ENCODE peak calls at places on chromosomes 12 and 14, in six cellular contexts. P is mesendoderm; J is mucosa of descending colon; A is CD8-positive, alpha-beta memory T cell; W is lower lobe of right lung; R is CD8-positive, alpha-beta T cell. T is an unnamed sample. For H3K4me1 and H3K36me3, the result is how much of the 10 kb centered on the place peaks cover.

GRCh38 chr12:113135178-113136127 is at the start of gene RASAL1:
- DNase-seq in R (peak), W (peak), A (peak), J (peak), P (peak), T (no peak)

GRCh38 chr12:26748741-26749431 is 84.1 kb downstream of the ITPR2 start:
- DNase-seq in J (no peak), W (no peak), R (no peak), P (peak), A (no peak), T (no peak)

GRCh38 chr14:63287661-63288483 is 30.9 kb downstream of the GPHB5 start:
- DNase-seq in W (no peak), J (no peak), R (no peak), P (no peak), A (no peak), T (no peak)

GRCh38 chr14:34930591-34931069 is 52.2 kb upstream of the SRP54 start:
- DNase-seq in R (no peak), P (no peak), J (no peak), W (no peak), A (no peak), T (no peak)

GRCh38 chr12:58665375-58665774 is 254.9 kb downstream of the LRIG3 start:
- DNase-seq in P (peak), A (no peak), R (no peak), J (no peak), W (no peak), T (no peak)

GRCh38 chr12:5654019-5654418 is 222.1 kb downstream of the NTF3 start:
- DNase-seq in W (no peak), J (no peak), R (no peak), A (no peak), P (no peak), T (no peak)

GRCh38 chr12:49367381-49368239 is at the start of gene SPATS2:
- DNase-seq in J (peak), W (peak), A (no peak), R (no peak), P (peak), T (no peak)

GRCh38 chr14:48726080-48726642 is 860.0 kb downstream of the RPS29 start:
- DNase-seq in W (no peak), J (no peak), R (no peak), P (no peak), A (no peak), T (no peak)

GRCh38 chr12:82688035-82688501 is 1.4 kb downstream of the TMTC2 start:
- DNase-seq in W (no peak), R (no peak), J (no peak), P (no peak), A (no peak), T (no peak)

GRCh38 chr14:53093206-53093605 is 59.9 kb downstream of the DDHD1 start:
- DNase-seq in J (no peak), A (no peak), P (no peak), W (no peak), R (no peak), T (no peak)

GRCh38 chr12:49331360-49332222 is 5.4 kb downstream of the C1QL4 start:
- DNase-seq in W (peak), P (peak), A (no peak), R (no peak), J (no peak), T (peak)

GRCh38 chr12:53965251-53966069 is 7.5 kb upstream of the HOXC11 start:
- DNase-seq in W (no peak), P (peak), R (no peak), J (no peak), A (no peak), T (peak)

GRCh38 chr14:57487771-57488170 is 5.9 kb downstream of the CCDC198 start:
- DNase-seq in A (no peak), W (no peak), R (no peak), J (no peak), P (no peak), T (no peak)

GRCh38 chr14:88868558-88869159 is 44.2 kb downstream of the TTC8 start:
- DNase-seq in P (peak), A (no peak), J (no peak), R (no peak), W (no peak), T (no peak)

GRCh38 chr12:101777476-101777875 is 38.2 kb upstream of the SYCP3 start:
- DNase-seq in W (no peak), R (no peak), P (no peak), J (no peak), A (no peak), T (no peak)

GRCh38 chr12:56995930-56996496 is 10.3 kb downstream of the ZBTB39 start:
- DNase-seq in P (no peak), W (no peak), R (no peak), A (no peak), J (no peak), T (no peak)

GRCh38 chr12:58030566-58031279 is 89.4 kb downstream of the ATP23 start:
- DNase-seq in W (no peak), A (no peak), R (no peak), J (no peak), P (no peak), T (no peak)

GRCh38 chr12:38386238-38386985 is 69.8 kb downstream of the ALG10B start:
- DNase-seq in J (no peak), W (no peak), R (no peak), A (no peak), P (peak), T (no peak)

GRCh38 chr12:122893208-122894151 is 2.4 kb downstream of the VPS37B start:
- DNase-seq in W (peak), R (no peak), A (no peak), P (no peak), J (no peak), T (no peak)

GRCh38 chr12:3882896-3883564 is 9.8 kb upstream of the PARP11 start:
- DNase-seq in A (no peak), J (no peak), P (peak), R (no peak), W (no peak), T (no peak)

GRCh38 chr14:67814826-67815225 is 1.6 kb downstream of the ZFYVE26 start:
- DNase-seq in R (no peak), P (peak), A (no peak), W (no peak), J (no peak), T (no peak)

GRCh38 chr12:132355742-132356681 is 26.6 kb upstream of the GALNT9 start:
- DNase-seq in W (peak), P (no peak), A (no peak), R (no peak), J (peak), T (peak)

GRCh38 chr12:66620026-66620425 is 58.9 kb downstream of the GRIP1 start:
- DNase-seq in P (no peak), W (no peak), R (no peak), A (no peak), J (no peak), T (no peak)

GRCh38 chr14:105489607-105490317 is 1.3 kb upstream of the TEDC1 start:
- DNase-seq in P (peak), W (peak), R (peak), J (peak), A (peak), T (no peak)

GRCh38 chr14:102220031-102220430 is 80.3 kb downstream of the WDR20 start:
- DNase-seq in W (no peak), P (no peak), A (no peak), J (no peak), R (no peak), T (no peak)

GRCh38 chr12:27193106-27193505 is 51.0 kb upstream of the STK38L start:
- DNase-seq in J (no peak), R (no peak), W (no peak), P (no peak), A (no peak), T (no peak)

GRCh38 chr14:70034257-70034656 is 154.5 kb downstream of the SLC8A3 start:
- DNase-seq in R (no peak), A (no peak), W (no peak), P (no peak), J (no peak), T (no peak)

GRCh38 chr14:94054936-94055335 is 26.1 kb downstream of the DDX24 start:
- DNase-seq in P (no peak), R (no peak), J (no peak), A (no peak), W (no peak), T (no peak)

GRCh38 chr12:128180166-128180565 is 86.8 kb upstream of the TMEM132C start:
- DNase-seq in J (no peak), A (no peak), R (no peak), P (no peak), W (no peak), T (no peak)

GRCh38 chr12:51635371-51635770 is 44.3 kb downstream of the SCN8A start:
- DNase-seq in R (no peak), A (no peak), J (no peak), P (no peak), W (no peak), T (no peak)

GRCh38 chr12:84757978-84758377 is 154.6 kb downstream of the SLC6A15 start:
- DNase-seq in P (no peak), W (no peak), J (no peak), R (no peak), A (no peak), T (no peak)

GRCh38 chr14:37592288-37593274 is 2.5 kb downstream of the FOXA1 start:
- DNase-seq in W (no peak), J (no peak), R (no peak), P (no peak), A (no peak), T (peak)

GRCh38 chr12:25250744-25251730 is at the start of gene KRAS:
- DNase-seq in P (peak), R (peak), J (peak), A (peak), W (peak), T (peak)

GRCh38 chr12:103677905-103678304 is 90.8 kb downstream of the STAB2 start:
- DNase-seq in A (no peak), W (no peak), R (no peak), P (no peak), J (no peak), T (no peak)
- H3K4me1 ChIP-seq in A (under half), W (under half), R (under half), P (under half), J (under half), T (under half)

DNA sequence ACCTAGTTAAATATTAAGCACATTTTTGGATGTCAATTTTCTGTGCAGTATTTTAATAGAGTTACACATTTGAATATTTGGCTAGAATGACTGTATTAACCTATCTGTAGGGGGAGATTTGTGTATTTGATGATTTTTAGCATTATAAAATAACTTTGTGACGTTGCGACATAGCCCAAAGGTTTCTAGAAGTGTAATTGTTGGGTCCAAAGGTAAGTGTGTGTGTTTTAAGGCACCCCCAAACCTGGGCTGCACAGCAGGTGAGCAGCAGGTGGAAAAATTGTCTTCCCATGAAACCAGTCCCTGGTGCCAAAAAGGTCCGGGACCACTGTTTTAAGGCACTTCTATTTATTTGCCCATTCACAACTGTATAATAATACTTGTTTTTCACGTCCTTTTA is 3.3 kb downstream of the CCT2 start:
- DNase-seq in A (no peak), J (no peak), P (no peak), W (no peak), R (no peak), T (no peak)
- H3K36me3 ChIP-seq in A (half or more), J (under half), P (under half), W (half or more), R (half or more), T (half or more)

GRCh38 chr12:481422-481821 is 21.7 kb downstream of the B4GALNT3 start:
- DNase-seq in R (no peak), P (no peak), J (no peak), W (no peak), A (no peak), T (no peak)
- H3K4me3 ChIP-seq in R (no peak), P (no peak), J (no peak), W (no peak), A (no peak), T (no peak)

DNA sequence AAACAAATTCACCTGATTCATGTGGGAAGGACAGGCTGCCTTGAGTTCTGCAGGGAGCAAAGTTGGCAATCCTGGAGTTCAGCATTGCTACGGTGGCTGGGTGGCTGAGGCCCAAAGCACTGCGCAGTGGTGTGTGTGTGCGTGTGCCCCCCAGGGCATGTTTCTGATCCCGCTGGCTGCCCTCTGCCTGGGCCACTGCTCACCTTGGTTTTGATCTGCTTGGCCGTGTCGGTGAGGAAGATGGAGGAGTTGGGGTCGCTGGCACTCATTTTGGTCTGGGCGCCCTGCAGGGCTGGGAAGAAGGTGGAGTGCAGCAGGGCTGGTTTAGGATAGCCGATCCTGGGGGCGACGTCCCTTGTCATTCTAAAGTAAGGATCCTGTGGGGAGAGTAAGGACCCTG is 19.1 kb downstream of the SLC25A47 start:
- DNase-seq in J (no peak), W (peak), R (no peak), P (no peak), A (no peak), T (no peak)
- H3K4me1 ChIP-seq in J (under half), W (under half), R (under half), P (under half), A (under half), T (under half)

DNA sequence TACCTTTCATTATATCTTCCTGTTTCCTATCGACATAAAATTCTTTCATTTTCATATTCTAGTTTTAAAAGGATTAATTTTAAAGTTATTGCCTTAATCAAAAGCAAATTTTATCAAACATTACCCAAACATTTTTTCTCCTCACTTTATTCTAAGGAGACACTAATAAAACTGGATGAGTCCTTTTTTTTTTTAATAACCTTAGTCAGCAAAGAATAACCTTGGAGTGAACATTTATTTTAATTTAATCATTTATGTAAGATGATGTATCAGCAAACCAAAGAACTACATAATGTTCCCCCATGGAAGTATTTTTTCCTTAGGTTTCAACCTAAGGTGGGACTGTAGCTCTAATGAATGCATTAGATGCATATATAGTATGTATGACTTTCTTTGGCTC is 83.9 kb downstream of the RAD52 start:
- DNase-seq in J (no peak), P (no peak), A (no peak), R (no peak), W (no peak), T (no peak)
- H3K36me3 ChIP-seq in J (under half), P (under half), A (under half), R (under half), W (half or more), T (half or more)

GRCh38 chr14:23567186-23568020 is at the start of gene AP1G2:
- DNase-seq in P (peak), J (peak), R (peak), A (peak), W (peak), T (peak)

GRCh38 chr14:23564876-23565275 is 2.7 kb downstream of the AP1G2 start:
- DNase-seq in R (no peak), W (no peak), P (no peak), J (no peak), A (no peak), T (no peak)

GRCh38 chr14:23566782-23567185 is 807 bp downstream of the AP1G2 start:
- DNase-seq in W (no peak), J (no peak), A (no peak), P (no peak), R (no peak), T (no peak)

GRCh38 chr14:23565626-23566025 is 2.0 kb downstream of the AP1G2 start:
- DNase-seq in W (no peak), R (no peak), P (no peak), J (no peak), A (no peak), T (no peak)

DNA sequence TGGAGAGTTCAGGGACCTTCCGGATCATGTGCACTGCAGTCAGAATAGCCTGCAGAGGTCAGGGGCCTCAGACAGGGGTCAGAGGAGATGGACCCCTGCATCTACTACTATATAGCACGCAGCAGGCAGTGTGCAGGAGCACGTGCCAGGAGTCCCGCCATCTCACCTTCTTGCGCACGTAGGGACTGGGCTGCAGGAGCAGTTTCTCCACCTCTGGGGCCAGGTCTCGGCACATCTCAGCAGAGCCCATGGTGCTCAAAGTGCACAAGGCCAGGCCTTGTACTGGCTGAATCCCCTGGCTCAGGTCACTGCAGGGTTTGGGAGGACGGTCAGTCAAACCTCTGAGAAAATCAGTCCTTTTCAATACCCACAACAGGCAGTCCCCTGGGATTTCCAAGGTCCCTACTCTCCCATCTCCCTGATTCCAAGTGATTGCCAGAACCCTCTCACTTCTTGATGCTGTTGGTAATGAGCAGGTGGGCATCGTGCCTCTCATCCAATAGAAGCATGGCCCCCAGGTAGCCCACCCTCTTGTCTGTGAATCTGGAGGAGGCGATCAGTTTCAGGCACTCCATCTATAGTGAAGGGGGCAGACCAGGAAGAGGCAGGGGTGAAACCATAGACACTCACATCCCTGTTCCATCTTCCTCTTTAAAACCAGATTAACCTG is 1.3 kb downstream of the AP1G2 start:
- DNase-seq in A (no peak), W (no peak), J (no peak), P (no peak), R (no peak), T (no peak)
- H3K4me3 ChIP-seq in A (peak), W (peak), J (no peak), P (no peak), R (peak), T (peak)

DNA sequence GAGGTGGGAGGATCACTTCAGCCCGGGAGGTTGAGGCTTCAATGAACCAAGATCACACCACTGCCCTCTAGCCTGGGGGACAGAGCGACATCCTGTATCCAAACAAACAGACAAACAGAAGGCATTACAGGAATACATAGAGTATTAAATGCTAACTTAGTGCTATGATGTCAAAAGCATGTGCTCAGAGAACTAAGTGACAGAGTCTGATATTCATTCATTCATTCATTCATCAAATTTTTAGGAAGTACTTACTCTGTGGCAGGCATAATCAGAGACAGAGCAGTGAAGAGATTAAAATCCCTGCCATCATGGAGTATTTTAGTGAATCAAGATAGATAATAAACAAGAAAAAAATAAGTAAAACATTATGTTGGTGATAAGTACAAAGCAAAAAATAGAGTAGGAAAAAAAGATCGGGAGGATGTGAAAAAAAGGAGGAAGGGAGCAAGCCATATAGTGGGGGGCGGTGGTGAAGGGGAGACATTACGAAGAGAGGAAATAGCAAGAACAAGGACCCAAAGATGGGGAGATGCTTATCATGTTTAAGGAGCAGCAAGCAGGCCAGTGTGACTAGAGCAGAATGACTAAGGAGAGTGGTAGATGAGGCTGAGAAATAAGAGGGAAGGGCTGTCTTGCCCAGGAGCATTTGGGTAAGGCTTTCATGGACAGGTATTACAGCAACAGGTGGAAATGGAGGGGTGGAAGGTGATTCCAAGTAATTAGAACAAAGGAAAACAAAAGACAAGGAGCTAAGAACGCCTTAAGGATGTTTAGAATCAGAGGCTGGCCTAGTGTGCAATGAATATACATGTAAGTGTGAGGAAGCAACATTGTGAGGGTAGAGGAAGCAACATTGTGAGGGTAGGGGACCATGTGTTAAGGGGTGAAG is 2.8 kb downstream of the MAP4K5 start:
- DNase-seq in R (no peak), W (no peak), J (no peak), A (no peak), P (peak), T (no peak)
- H3K4me1 ChIP-seq in R (under half), W (half or more), J (under half), A (under half), P (under half), T (under half)

DNA sequence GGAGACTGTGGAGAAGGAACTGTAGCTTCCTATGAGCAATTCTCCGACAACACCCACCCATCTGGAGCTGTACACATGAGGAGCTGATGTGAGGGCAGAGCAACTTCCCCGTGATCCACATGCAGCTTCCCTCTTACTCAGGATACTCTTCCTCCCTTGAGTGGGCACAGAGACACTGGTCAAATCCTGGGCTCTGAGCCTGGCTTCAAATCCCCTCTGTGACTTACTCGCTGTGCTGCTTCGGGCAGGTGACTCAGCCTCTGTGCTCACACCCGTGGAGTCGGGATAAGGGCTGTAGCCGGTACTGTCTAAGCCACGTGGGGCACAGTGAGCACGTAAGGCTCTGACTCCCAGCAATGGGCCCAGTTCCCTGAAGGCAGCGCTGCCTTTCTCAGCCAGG is 31.1 kb downstream of the ZFYVE21 start:
- DNase-seq in A (no peak), J (no peak), R (no peak), P (no peak), W (no peak), T (no peak)
- H3K36me3 ChIP-seq in A (under half), J (under half), R (under half), P (under half), W (half or more), T (under half)